ENCODE peak calls at places on chromosomes 4 and X, in eight cellular contexts. B is MM.1S, E is GM23248, K is omental fat pad, N is stomach, C is Right ventricle myocardium superior, F is ELR, W is H54. R is an unnamed sample.
A peak's percentile ranks its signal among the peaks of the same experiment; 100 is the strongest.

GRCh38 chr4:1409806-1410425 is 3.7 kb upstream of the NKX1-1 start:
- DNase-seq in B (no peak), E (no peak), K (no peak), N (peak; percentile 8), C (peak; percentile 24), F (no peak), W (no peak), R (no peak)

GRCh38 chr4:186829740-186830449 is 106.2 kb upstream of the FAT1 start:
- DNase-seq in B (peak; percentile 97), E (no peak), K (no peak), N (no peak), C (no peak), F (peak; percentile 82), W (no peak), R (no peak)

GRCh38 chrX:10529344-10529743 is 91.0 kb downstream of the MID1 start:
- DNase-seq in B (no peak), E (peak; percentile 65), K (no peak), N (no peak), C (no peak), F (peak; percentile 68), W (no peak), R (no peak)

GRCh38 chrX:15751160-15751819 is 13.2 kb downstream of the CA5B start:
- DNase-seq in B (no peak), E (peak; percentile 64), K (no peak), N (no peak), C (no peak), F (peak; percentile 37), W (no peak), R (no peak)

GRCh38 chr4:92303621-92304027 is at the start of gene GRID2:
- DNase-seq in B (no peak), E (peak; percentile 6), K (no peak), N (no peak), C (peak; percentile 34), F (peak; percentile 17), W (no peak), R (peak; percentile 22)

GRCh38 chrX:134632386-134632785 is 25.9 kb downstream of the PLAC1 start:
- DNase-seq in B (no peak), E (no peak), K (no peak), N (no peak), C (no peak), F (no peak), W (no peak), R (no peak)

GRCh38 chr4:186727977-186728519 is 4.4 kb upstream of the FAT1 start:
- DNase-seq in B (no peak), E (peak; percentile 23), K (no peak), N (no peak), C (no peak), F (peak; percentile 54), W (no peak), R (no peak)

GRCh38 chr4:83112239-83112638 is 2.3 kb downstream of the PLAC8 start:
- DNase-seq in B (peak; percentile 28), E (no peak), K (no peak), N (no peak), C (no peak), F (no peak), W (no peak), R (no peak)

GRCh38 chr4:11912886-11913285 is 484.2 kb upstream of the HS3ST1 start:
- DNase-seq in B (no peak), E (no peak), K (no peak), N (no peak), C (no peak), F (no peak), W (peak; percentile 20), R (no peak)

GRCh38 chr4:64230709-64231310 is 178.4 kb downstream of the TECRL start:
- DNase-seq in B (peak; percentile 27), E (peak; percentile 0), K (no peak), N (no peak), C (no peak), F (peak; percentile 14), W (no peak), R (no peak)

GRCh38 chr4:40622913-40623312 is 6.8 kb downstream of the RBM47 start:
- DNase-seq in B (no peak), E (no peak), K (no peak), N (peak; percentile 64), C (no peak), F (no peak), W (no peak), R (peak; percentile 38)

GRCh38 chr4:20493761-20494353 is 206.4 kb upstream of the PACRGL start:
- DNase-seq in B (no peak), E (peak; percentile 72), K (no peak), N (no peak), C (no peak), F (peak; percentile 37), W (no peak), R (no peak)

GRCh38 chr4:66911898-66912297 is 633.4 kb downstream of the CENPC start:
- DNase-seq in B (peak; percentile 70), E (no peak), K (no peak), N (no peak), C (no peak), F (peak; percentile 32), W (no peak), R (no peak)

GRCh38 chr4:8835521-8836365 is 35.9 kb downstream of the HMX1 start:
- DNase-seq in B (no peak), E (no peak), K (no peak), N (no peak), C (peak; percentile 34), F (no peak), W (no peak), R (peak; percentile 3)

GRCh38 chrX:6120329-6120728 is 108.3 kb downstream of the NLGN4X start:
- DNase-seq in B (no peak), E (no peak), K (no peak), N (no peak), C (no peak), F (no peak), W (no peak), R (no peak)

R was measured in body of pancreas.